ENCODE peak calls at places on chromosomes 12 and 14, in eight cellular contexts. One of them, this sample, is unnamed.

GRCh38 chr12:39105111-39105510 is 199.7 kb upstream of the CPNE8 start:
- DNase-seq in spleen: no peak
- DNase-seq in RWPE1: no peak
- DNase-seq in HCT116: no peak
- DNase-seq in pons: no peak
- DNase-seq in activated naive CD4-positive, alpha-beta T cell: no peak
- DNase-seq in NCI-H2081: no peak
- DNase-seq in stimulated activated naive CD8-positive, alpha-beta T cell treated with anti-CD3 and anti-CD28 coated beads, Interleukin-15, amount 100 ng/mL, for 72 hours: no peak
- DNase-seq in this sample: no peak

GRCh38 chr12:64403708-64404469 is at the start of gene XPOT:
- DNase-seq in spleen: peak
- DNase-seq in stimulated activated naive CD8-positive, alpha-beta T cell treated with anti-CD3 and anti-CD28 coated beads, Interleukin-15, amount 100 ng/mL, for 72 hours: peak
- DNase-seq in pons: peak
- DNase-seq in NCI-H2081: peak
- DNase-seq in HCT116: peak
- DNase-seq in RWPE1: peak
- DNase-seq in activated naive CD4-positive, alpha-beta T cell: peak
- DNase-seq in this sample: peak

GRCh38 chr14:73787760-73788508 is 63.7 kb upstream of the PTGR2 start:
- DNase-seq in pons: peak
- DNase-seq in RWPE1: no peak
- DNase-seq in HCT116: no peak
- DNase-seq in spleen: peak
- DNase-seq in stimulated activated naive CD8-positive, alpha-beta T cell treated with anti-CD3 and anti-CD28 coated beads, Interleukin-15, amount 100 ng/mL, for 72 hours: peak
- DNase-seq in NCI-H2081: no peak
- DNase-seq in activated naive CD4-positive, alpha-beta T cell: no peak
- DNase-seq in this sample: no peak

GRCh38 chr12:94616217-94616729 is 34.1 kb downstream of the TMCC3 start:
- DNase-seq in RWPE1: no peak
- DNase-seq in stimulated activated naive CD8-positive, alpha-beta T cell treated with anti-CD3 and anti-CD28 coated beads, Interleukin-15, amount 100 ng/mL, for 72 hours: no peak
- DNase-seq in NCI-H2081: no peak
- DNase-seq in HCT116: no peak
- DNase-seq in activated naive CD4-positive, alpha-beta T cell: no peak
- DNase-seq in spleen: no peak
- DNase-seq in pons: peak
- DNase-seq in this sample: no peak

GRCh38 chr12:109154485-109155438 is 38.4 kb downstream of the ACACB start:
- DNase-seq in pons: peak
- DNase-seq in RWPE1: peak
- DNase-seq in activated naive CD4-positive, alpha-beta T cell: peak
- DNase-seq in spleen: peak
- DNase-seq in stimulated activated naive CD8-positive, alpha-beta T cell treated with anti-CD3 and anti-CD28 coated beads, Interleukin-15, amount 100 ng/mL, for 72 hours: peak
- DNase-seq in HCT116: peak
- DNase-seq in NCI-H2081: peak
- DNase-seq in this sample: peak

GRCh38 chr12:122517877-122518276 is 8.9 kb downstream of the RSRC2 start:
- DNase-seq in activated naive CD4-positive, alpha-beta T cell: no peak
- DNase-seq in NCI-H2081: no peak
- DNase-seq in HCT116: no peak
- DNase-seq in pons: no peak
- DNase-seq in RWPE1: no peak
- DNase-seq in stimulated activated naive CD8-positive, alpha-beta T cell treated with anti-CD3 and anti-CD28 coated beads, Interleukin-15, amount 100 ng/mL, for 72 hours: no peak
- DNase-seq in spleen: no peak
- DNase-seq in this sample: no peak

GRCh38 chr12:64125913-64126312 is 96.2 kb downstream of the KICS2 start:
- DNase-seq in activated naive CD4-positive, alpha-beta T cell: no peak
- DNase-seq in HCT116: no peak
- DNase-seq in stimulated activated naive CD8-positive, alpha-beta T cell treated with anti-CD3 and anti-CD28 coated beads, Interleukin-15, amount 100 ng/mL, for 72 hours: no peak
- DNase-seq in RWPE1: no peak
- DNase-seq in spleen: no peak
- DNase-seq in pons: no peak
- DNase-seq in NCI-H2081: no peak
- DNase-seq in this sample: no peak

GRCh38 chr12:120225852-120226640 is 25.1 kb upstream of the RPLP0 start:
- DNase-seq in stimulated activated naive CD8-positive, alpha-beta T cell treated with anti-CD3 and anti-CD28 coated beads, Interleukin-15, amount 100 ng/mL, for 72 hours: peak
- DNase-seq in HCT116: no peak
- DNase-seq in activated naive CD4-positive, alpha-beta T cell: no peak
- DNase-seq in pons: no peak
- DNase-seq in RWPE1: no peak
- DNase-seq in NCI-H2081: peak
- DNase-seq in spleen: peak
- DNase-seq in this sample: no peak

GRCh38 chr14:101707285-101707842 is 54.1 kb upstream of the PPP2R5C start:
- DNase-seq in RWPE1: peak
- DNase-seq in activated naive CD4-positive, alpha-beta T cell: no peak
- DNase-seq in HCT116: peak
- DNase-seq in spleen: no peak
- DNase-seq in stimulated activated naive CD8-positive, alpha-beta T cell treated with anti-CD3 and anti-CD28 coated beads, Interleukin-15, amount 100 ng/mL, for 72 hours: peak
- DNase-seq in pons: peak
- DNase-seq in NCI-H2081: peak
- DNase-seq in this sample: peak

GRCh38 chr12:63321373-63321772 is 170.4 kb upstream of the AVPR1A start:
- DNase-seq in pons: no peak
- DNase-seq in stimulated activated naive CD8-positive, alpha-beta T cell treated with anti-CD3 and anti-CD28 coated beads, Interleukin-15, amount 100 ng/mL, for 72 hours: no peak
- DNase-seq in HCT116: no peak
- DNase-seq in RWPE1: no peak
- DNase-seq in activated naive CD4-positive, alpha-beta T cell: no peak
- DNase-seq in spleen: no peak
- DNase-seq in NCI-H2081: no peak
- DNase-seq in this sample: no peak

GRCh38 chr14:65080954-65081747 is 21.2 kb downstream of the MAX start:
- DNase-seq in RWPE1: no peak
- DNase-seq in NCI-H2081: no peak
- DNase-seq in pons: peak
- DNase-seq in activated naive CD4-positive, alpha-beta T cell: no peak
- DNase-seq in stimulated activated naive CD8-positive, alpha-beta T cell treated with anti-CD3 and anti-CD28 coated beads, Interleukin-15, amount 100 ng/mL, for 72 hours: no peak
- DNase-seq in HCT116: no peak
- DNase-seq in spleen: no peak
- DNase-seq in this sample: no peak

GRCh38 chr12:104423809-104424208 is 32.9 kb upstream of the CHST11 start:
- DNase-seq in activated naive CD4-positive, alpha-beta T cell: no peak
- DNase-seq in NCI-H2081: no peak
- DNase-seq in pons: no peak
- DNase-seq in stimulated activated naive CD8-positive, alpha-beta T cell treated with anti-CD3 and anti-CD28 coated beads, Interleukin-15, amount 100 ng/mL, for 72 hours: no peak
- DNase-seq in HCT116: no peak
- DNase-seq in spleen: no peak
- DNase-seq in RWPE1: no peak
- DNase-seq in this sample: no peak

GRCh38 chr12:15650399-15651128 is 138.6 kb downstream of the EPS8 start:
- DNase-seq in NCI-H2081: no peak
- DNase-seq in RWPE1: no peak
- DNase-seq in spleen: no peak
- DNase-seq in pons: no peak
- DNase-seq in stimulated activated naive CD8-positive, alpha-beta T cell treated with anti-CD3 and anti-CD28 coated beads, Interleukin-15, amount 100 ng/mL, for 72 hours: no peak
- DNase-seq in HCT116: no peak
- DNase-seq in activated naive CD4-positive, alpha-beta T cell: no peak
- DNase-seq in this sample: no peak

GRCh38 chr14:90384543-90384911 is 12.3 kb upstream of the CALM1 start:
- DNase-seq in NCI-H2081: no peak
- DNase-seq in activated naive CD4-positive, alpha-beta T cell: no peak
- DNase-seq in HCT116: no peak
- DNase-seq in stimulated activated naive CD8-positive, alpha-beta T cell treated with anti-CD3 and anti-CD28 coated beads, Interleukin-15, amount 100 ng/mL, for 72 hours: no peak
- DNase-seq in spleen: no peak
- DNase-seq in pons: no peak
- DNase-seq in RWPE1: no peak
- DNase-seq in this sample: no peak

GRCh38 chr12:55707841-55708694 is at the start of gene ITGA7:
- DNase-seq in activated naive CD4-positive, alpha-beta T cell: peak
- DNase-seq in stimulated activated naive CD8-positive, alpha-beta T cell treated with anti-CD3 and anti-CD28 coated beads, Interleukin-15, amount 100 ng/mL, for 72 hours: no peak
- DNase-seq in pons: no peak
- DNase-seq in NCI-H2081: no peak
- DNase-seq in RWPE1: peak
- DNase-seq in spleen: peak
- DNase-seq in HCT116: no peak
- DNase-seq in this sample: peak

GRCh38 chr14:97730706-97731105 is 933.5 kb downstream of the VRK1 start:
- DNase-seq in pons: no peak
- DNase-seq in RWPE1: no peak
- DNase-seq in spleen: no peak
- DNase-seq in NCI-H2081: no peak
- DNase-seq in stimulated activated naive CD8-positive, alpha-beta T cell treated with anti-CD3 and anti-CD28 coated beads, Interleukin-15, amount 100 ng/mL, for 72 hours: no peak
- DNase-seq in HCT116: no peak
- DNase-seq in activated naive CD4-positive, alpha-beta T cell: no peak
- DNase-seq in this sample: no peak

GRCh38 chr12:108597559-108598471 is at the start of gene TMEM119:
- DNase-seq in spleen: no peak
- DNase-seq in activated naive CD4-positive, alpha-beta T cell: no peak
- DNase-seq in pons: peak
- DNase-seq in stimulated activated naive CD8-positive, alpha-beta T cell treated with anti-CD3 and anti-CD28 coated beads, Interleukin-15, amount 100 ng/mL, for 72 hours: no peak
- DNase-seq in NCI-H2081: no peak
- DNase-seq in HCT116: no peak
- DNase-seq in RWPE1: no peak
- DNase-seq in this sample: no peak

GRCh38 chr14:70671652-70672327 is 30.1 kb downstream of the TTC9 start:
- DNase-seq in stimulated activated naive CD8-positive, alpha-beta T cell treated with anti-CD3 and anti-CD28 coated beads, Interleukin-15, amount 100 ng/mL, for 72 hours: no peak
- DNase-seq in HCT116: no peak
- DNase-seq in RWPE1: no peak
- DNase-seq in activated naive CD4-positive, alpha-beta T cell: no peak
- DNase-seq in pons: no peak
- DNase-seq in NCI-H2081: no peak
- DNase-seq in spleen: no peak
- DNase-seq in this sample: no peak

GRCh38 chr12:76272292-76272691 is 75.9 kb downstream of the BBS10 start:
- DNase-seq in HCT116: no peak
- DNase-seq in pons: peak
- DNase-seq in NCI-H2081: no peak
- DNase-seq in activated naive CD4-positive, alpha-beta T cell: no peak
- DNase-seq in RWPE1: no peak
- DNase-seq in stimulated activated naive CD8-positive, alpha-beta T cell treated with anti-CD3 and anti-CD28 coated beads, Interleukin-15, amount 100 ng/mL, for 72 hours: no peak
- DNase-seq in spleen: no peak
- DNase-seq in this sample: no peak

GRCh38 chr12:47078733-47079364 is 572 bp upstream of the PCED1B start:
- DNase-seq in NCI-H2081: no peak
- DNase-seq in RWPE1: no peak
- DNase-seq in pons: no peak
- DNase-seq in activated naive CD4-positive, alpha-beta T cell: no peak
- DNase-seq in stimulated activated naive CD8-positive, alpha-beta T cell treated with anti-CD3 and anti-CD28 coated beads, Interleukin-15, amount 100 ng/mL, for 72 hours: peak
- DNase-seq in HCT116: no peak
- DNase-seq in spleen: peak
- DNase-seq in this sample: no peak

GRCh38 chr14:74655597-74656389 is 43.8 kb upstream of the LTBP2 start:
- DNase-seq in activated naive CD4-positive, alpha-beta T cell: no peak
- DNase-seq in HCT116: no peak
- DNase-seq in pons: no peak
- DNase-seq in stimulated activated naive CD8-positive, alpha-beta T cell treated with anti-CD3 and anti-CD28 coated beads, Interleukin-15, amount 100 ng/mL, for 72 hours: no peak
- DNase-seq in NCI-H2081: no peak
- DNase-seq in RWPE1: no peak
- DNase-seq in spleen: no peak
- DNase-seq in this sample: no peak

GRCh38 chr12:53770281-53770680 is 18.5 kb upstream of the CISTR start:
- DNase-seq in HCT116: peak
- DNase-seq in NCI-H2081: no peak
- DNase-seq in RWPE1: peak
- DNase-seq in spleen: no peak
- DNase-seq in stimulated activated naive CD8-positive, alpha-beta T cell treated with anti-CD3 and anti-CD28 coated beads, Interleukin-15, amount 100 ng/mL, for 72 hours: no peak
- DNase-seq in activated naive CD4-positive, alpha-beta T cell: no peak
- DNase-seq in pons: no peak
- DNase-seq in this sample: no peak

GRCh38 chr12:120224304-120225199 is 23.6 kb upstream of the RPLP0 start:
- DNase-seq in spleen: peak
- DNase-seq in NCI-H2081: peak
- DNase-seq in stimulated activated naive CD8-positive, alpha-beta T cell treated with anti-CD3 and anti-CD28 coated beads, Interleukin-15, amount 100 ng/mL, for 72 hours: no peak
- DNase-seq in RWPE1: no peak
- DNase-seq in HCT116: no peak
- DNase-seq in activated naive CD4-positive, alpha-beta T cell: no peak
- DNase-seq in pons: no peak
- DNase-seq in this sample: no peak

GRCh38 chr12:46472893-46473633 is 100.5 kb upstream of the SLC38A2 start:
- DNase-seq in HCT116: no peak
- DNase-seq in spleen: no peak
- DNase-seq in NCI-H2081: peak
- DNase-seq in stimulated activated naive CD8-positive, alpha-beta T cell treated with anti-CD3 and anti-CD28 coated beads, Interleukin-15, amount 100 ng/mL, for 72 hours: no peak
- DNase-seq in activated naive CD4-positive, alpha-beta T cell: no peak
- DNase-seq in RWPE1: peak
- DNase-seq in pons: no peak
- DNase-seq in this sample: no peak

GRCh38 chr12:111271674-111272418 is 97.0 kb downstream of the PHETA1 start:
- DNase-seq in HCT116: peak
- DNase-seq in RWPE1: no peak
- DNase-seq in NCI-H2081: no peak
- DNase-seq in pons: no peak
- DNase-seq in stimulated activated naive CD8-positive, alpha-beta T cell treated with anti-CD3 and anti-CD28 coated beads, Interleukin-15, amount 100 ng/mL, for 72 hours: no peak
- DNase-seq in activated naive CD4-positive, alpha-beta T cell: no peak
- DNase-seq in spleen: no peak
- DNase-seq in this sample: no peak

GRCh38 chr14:68673464-68673863 is 119.4 kb downstream of the ZFP36L1 start:
- DNase-seq in spleen: no peak
- DNase-seq in activated naive CD4-positive, alpha-beta T cell: no peak
- DNase-seq in RWPE1: no peak
- DNase-seq in stimulated activated naive CD8-positive, alpha-beta T cell treated with anti-CD3 and anti-CD28 coated beads, Interleukin-15, amount 100 ng/mL, for 72 hours: no peak
- DNase-seq in pons: no peak
- DNase-seq in NCI-H2081: no peak
- DNase-seq in HCT116: no peak
- DNase-seq in this sample: no peak

GRCh38 chr12:127238061-127238460 is 1028.9 kb upstream of the TMEM132C start:
- DNase-seq in pons: peak
- DNase-seq in NCI-H2081: no peak
- DNase-seq in RWPE1: no peak
- DNase-seq in spleen: no peak
- DNase-seq in stimulated activated naive CD8-positive, alpha-beta T cell treated with anti-CD3 and anti-CD28 coated beads, Interleukin-15, amount 100 ng/mL, for 72 hours: no peak
- DNase-seq in activated naive CD4-positive, alpha-beta T cell: no peak
- DNase-seq in HCT116: no peak
- DNase-seq in this sample: no peak

GRCh38 chr14:104827173-104828055 is 26.5 kb downstream of the ZBTB42 start:
- DNase-seq in HCT116: peak
- DNase-seq in RWPE1: no peak
- DNase-seq in spleen: peak
- DNase-seq in pons: no peak
- DNase-seq in NCI-H2081: peak
- DNase-seq in activated naive CD4-positive, alpha-beta T cell: peak
- DNase-seq in stimulated activated naive CD8-positive, alpha-beta T cell treated with anti-CD3 and anti-CD28 coated beads, Interleukin-15, amount 100 ng/mL, for 72 hours: peak
- DNase-seq in this sample: peak

GRCh38 chr14:90017371-90017770 is 44.4 kb upstream of the KCNK13 start:
- DNase-seq in spleen: no peak
- DNase-seq in HCT116: no peak
- DNase-seq in activated naive CD4-positive, alpha-beta T cell: no peak
- DNase-seq in NCI-H2081: no peak
- DNase-seq in stimulated activated naive CD8-positive, alpha-beta T cell treated with anti-CD3 and anti-CD28 coated beads, Interleukin-15, amount 100 ng/mL, for 72 hours: no peak
- DNase-seq in RWPE1: no peak
- DNase-seq in pons: no peak
- DNase-seq in this sample: no peak

GRCh38 chr12:51219345-51219744 is 1.5 kb upstream of the POU6F1 start:
- DNase-seq in activated naive CD4-positive, alpha-beta T cell: no peak
- DNase-seq in pons: no peak
- DNase-seq in NCI-H2081: no peak
- DNase-seq in RWPE1: no peak
- DNase-seq in stimulated activated naive CD8-positive, alpha-beta T cell treated with anti-CD3 and anti-CD28 coated beads, Interleukin-15, amount 100 ng/mL, for 72 hours: no peak
- DNase-seq in HCT116: no peak
- DNase-seq in spleen: no peak
- DNase-seq in this sample: no peak

GRCh38 chr12:29754235-29755189 is 29.2 kb downstream of the TMTC1 start:
- DNase-seq in stimulated activated naive CD8-positive, alpha-beta T cell treated with anti-CD3 and anti-CD28 coated beads, Interleukin-15, amount 100 ng/mL, for 72 hours: no peak
- DNase-seq in activated naive CD4-positive, alpha-beta T cell: no peak
- DNase-seq in RWPE1: no peak
- DNase-seq in pons: no peak
- DNase-seq in NCI-H2081: no peak
- DNase-seq in spleen: no peak
- DNase-seq in HCT116: no peak
- DNase-seq in this sample: no peak

GRCh38 chr12:123907021-123907420 is 65.6 kb downstream of the CCDC92 start:
- DNase-seq in HCT116: no peak
- DNase-seq in pons: no peak
- DNase-seq in spleen: peak
- DNase-seq in RWPE1: no peak
- DNase-seq in NCI-H2081: no peak
- DNase-seq in stimulated activated naive CD8-positive, alpha-beta T cell treated with anti-CD3 and anti-CD28 coated beads, Interleukin-15, amount 100 ng/mL, for 72 hours: no peak
- DNase-seq in activated naive CD4-positive, alpha-beta T cell: no peak
- DNase-seq in this sample: no peak

GRCh38 chr14:71328183-71328582 is 420.9 kb downstream of the PCNX1 start:
- DNase-seq in RWPE1: no peak
- DNase-seq in pons: no peak
- DNase-seq in HCT116: no peak
- DNase-seq in NCI-H2081: no peak
- DNase-seq in stimulated activated naive CD8-positive, alpha-beta T cell treated with anti-CD3 and anti-CD28 coated beads, Interleukin-15, amount 100 ng/mL, for 72 hours: peak
- DNase-seq in activated naive CD4-positive, alpha-beta T cell: no peak
- DNase-seq in spleen: no peak
- DNase-seq in this sample: no peak

GRCh38 chr14:69879175-69880047 is at the start of gene SMOC1:
- DNase-seq in pons: peak
- DNase-seq in HCT116: no peak
- DNase-seq in stimulated activated naive CD8-positive, alpha-beta T cell treated with anti-CD3 and anti-CD28 coated beads, Interleukin-15, amount 100 ng/mL, for 72 hours: peak
- DNase-seq in spleen: peak
- DNase-seq in activated naive CD4-positive, alpha-beta T cell: no peak
- DNase-seq in RWPE1: peak
- DNase-seq in NCI-H2081: peak
- DNase-seq in this sample: no peak

This sample was measured in activated B cell treated with CpG ODN at 0.5 μM for 24 hours.